ENCODE peak calls at places on chromosomes 13 and 19, in six cellular contexts. One of them, this sample, is unnamed. For H3K36me3, the result is how much of the 10 kb centered on the place peaks cover.

GRCh38 chr19:39996218-39996810 is 546 bp upstream of the ZNF546 start:
- DNase-seq in neuronal stem cell: no peak
- DNase-seq in fibroblast of lung: peak
- DNase-seq in GM23338: no peak
- DNase-seq in left ventricle myocardium inferior: no peak
- DNase-seq in ovary: no peak
- DNase-seq in this sample: no peak

GRCh38 chr19:49847731-49848696 is 2.9 kb upstream of the PTOV1 start:
- DNase-seq in ovary: no peak
- DNase-seq in fibroblast of lung: peak
- DNase-seq in neuronal stem cell: no peak
- DNase-seq in left ventricle myocardium inferior: no peak
- DNase-seq in GM23338: no peak
- DNase-seq in this sample: no peak

GRCh38 chr19:19566306-19566705 is 28.2 kb downstream of the CILP2 start:
- DNase-seq in left ventricle myocardium inferior: no peak
- DNase-seq in neuronal stem cell: no peak
- DNase-seq in GM23338: no peak
- DNase-seq in fibroblast of lung: peak
- DNase-seq in ovary: no peak
- DNase-seq in this sample: no peak

GRCh38 chr13:66359393-66359792 is 870.7 kb downstream of the PCDH9 start:
- DNase-seq in ovary: no peak
- DNase-seq in left ventricle myocardium inferior: no peak
- DNase-seq in fibroblast of lung: no peak
- DNase-seq in GM23338: no peak
- DNase-seq in neuronal stem cell: no peak
- DNase-seq in this sample: no peak

GRCh38 chr19:29480507-29480906 is 45.3 kb upstream of the VSTM2B start:
- DNase-seq in neuronal stem cell: no peak
- DNase-seq in fibroblast of lung: no peak
- DNase-seq in GM23338: no peak
- DNase-seq in left ventricle myocardium inferior: no peak
- DNase-seq in ovary: no peak
- DNase-seq in this sample: no peak

GRCh38 chr19:38685666-38686529 is 38.4 kb downstream of the ACTN4 start:
- DNase-seq in left ventricle myocardium inferior: no peak
- DNase-seq in ovary: no peak
- DNase-seq in neuronal stem cell: no peak
- DNase-seq in GM23338: peak
- DNase-seq in fibroblast of lung: peak
- DNase-seq in this sample: no peak

GRCh38 chr13:37481005-37481857 is 117.3 kb downstream of the POSTN start:
- DNase-seq in neuronal stem cell: no peak
- DNase-seq in fibroblast of lung: peak
- DNase-seq in GM23338: no peak
- DNase-seq in left ventricle myocardium inferior: no peak
- DNase-seq in ovary: no peak
- DNase-seq in this sample: no peak

GRCh38 chr13:107824636-107825035 is 390.7 kb downstream of the LIG4 start:
- DNase-seq in left ventricle myocardium inferior: no peak
- DNase-seq in fibroblast of lung: no peak
- DNase-seq in neuronal stem cell: no peak
- DNase-seq in ovary: no peak
- DNase-seq in GM23338: no peak
- DNase-seq in this sample: no peak

GRCh38 chr19:41064974-41065569 is 23.2 kb upstream of the CYP2A13 start:
- DNase-seq in ovary: no peak
- DNase-seq in neuronal stem cell: no peak
- DNase-seq in left ventricle myocardium inferior: no peak
- DNase-seq in fibroblast of lung: peak
- DNase-seq in GM23338: peak
- DNase-seq in this sample: no peak

GRCh38 chr13:40613192-40613818 is 53.1 kb downstream of the FOXO1 start:
- DNase-seq in fibroblast of lung: no peak
- DNase-seq in left ventricle myocardium inferior: no peak
- DNase-seq in GM23338: no peak
- DNase-seq in neuronal stem cell: no peak
- DNase-seq in ovary: no peak
- DNase-seq in this sample: peak

GRCh38 chr13:71515639-71516038 is 351.4 kb downstream of the DACH1 start:
- DNase-seq in neuronal stem cell: no peak
- DNase-seq in GM23338: no peak
- DNase-seq in fibroblast of lung: no peak
- DNase-seq in ovary: no peak
- DNase-seq in left ventricle myocardium inferior: no peak
- DNase-seq in this sample: no peak

GRCh38 chr13:23411220-23411619 is 22.3 kb downstream of the SACS start:
- DNase-seq in left ventricle myocardium inferior: no peak
- DNase-seq in neuronal stem cell: no peak
- DNase-seq in ovary: no peak
- DNase-seq in fibroblast of lung: peak
- DNase-seq in GM23338: no peak
- DNase-seq in this sample: no peak

GRCh38 chr19:39913682-39914333 is 20.6 kb downstream of the FCGBP start:
- DNase-seq in left ventricle myocardium inferior: no peak
- DNase-seq in fibroblast of lung: no peak
- DNase-seq in ovary: no peak
- DNase-seq in neuronal stem cell: no peak
- DNase-seq in GM23338: no peak
- DNase-seq in this sample: no peak

GRCh38 chr13:97477824-97478223 is 43.9 kb downstream of the RAP2A start:
- DNase-seq in neuronal stem cell: no peak
- DNase-seq in ovary: no peak
- DNase-seq in left ventricle myocardium inferior: no peak
- DNase-seq in fibroblast of lung: no peak
- DNase-seq in GM23338: no peak
- DNase-seq in this sample: no peak

GRCh38 chr13:77740097-77740496 is 42.6 kb downstream of the SLAIN1 start:
- DNase-seq in left ventricle myocardium inferior: no peak
- DNase-seq in ovary: no peak
- DNase-seq in neuronal stem cell: no peak
- DNase-seq in GM23338: no peak
- DNase-seq in fibroblast of lung: no peak
- DNase-seq in this sample: no peak

GRCh38 chr19:15456441-15456840 is 6.7 kb upstream of the WIZ start:
- DNase-seq in neuronal stem cell: no peak
- DNase-seq in ovary: peak
- DNase-seq in left ventricle myocardium inferior: no peak
- DNase-seq in fibroblast of lung: no peak
- DNase-seq in GM23338: no peak
- DNase-seq in this sample: no peak

GRCh38 chr13:71359641-71360040 is 507.4 kb downstream of the DACH1 start:
- DNase-seq in ovary: no peak
- DNase-seq in left ventricle myocardium inferior: no peak
- DNase-seq in neuronal stem cell: no peak
- DNase-seq in GM23338: no peak
- DNase-seq in fibroblast of lung: no peak
- DNase-seq in this sample: no peak

GRCh38 chr19:18967358-18968146 is 26.5 kb upstream of the HOMER3 start:
- DNase-seq in left ventricle myocardium inferior: peak
- DNase-seq in ovary: no peak
- DNase-seq in fibroblast of lung: peak
- DNase-seq in GM23338: peak
- DNase-seq in neuronal stem cell: no peak
- DNase-seq in this sample: peak

GRCh38 chr19:56477429-56478338 is 539 bp upstream of the ZNF667 start:
- DNase-seq in GM23338: peak
- DNase-seq in fibroblast of lung: peak
- DNase-seq in left ventricle myocardium inferior: peak
- DNase-seq in ovary: peak
- DNase-seq in neuronal stem cell: peak
- DNase-seq in this sample: peak

GRCh38 chr19:11767633-11768133 is 883 bp downstream of the ZNF441 start:
- DNase-seq in fibroblast of lung: peak
- DNase-seq in neuronal stem cell: no peak
- DNase-seq in ovary: peak
- DNase-seq in GM23338: peak
- DNase-seq in left ventricle myocardium inferior: peak
- DNase-seq in this sample: peak

GRCh38 chr19:36196249-36196648 is 18.2 kb downstream of the ZNF565 start:
- DNase-seq in ovary: no peak
- DNase-seq in GM23338: no peak
- DNase-seq in fibroblast of lung: peak
- DNase-seq in neuronal stem cell: no peak
- DNase-seq in left ventricle myocardium inferior: no peak
- DNase-seq in this sample: no peak

GRCh38 chr19:14116525-14116917 is 1.0 kb downstream of the PRKACA start:
- DNase-seq in GM23338: no peak
- DNase-seq in left ventricle myocardium inferior: no peak
- DNase-seq in ovary: no peak
- DNase-seq in fibroblast of lung: no peak
- DNase-seq in neuronal stem cell: no peak
- DNase-seq in this sample: no peak
- H3K4me3 ChIP-seq in GM23338: peak
- H3K4me3 ChIP-seq in left ventricle myocardium inferior: peak
- H3K4me3 ChIP-seq in ovary: peak
- H3K4me3 ChIP-seq in fibroblast of lung: peak
- H3K4me3 ChIP-seq in neuronal stem cell: peak
- H3K4me3 ChIP-seq in this sample: peak

DNA sequence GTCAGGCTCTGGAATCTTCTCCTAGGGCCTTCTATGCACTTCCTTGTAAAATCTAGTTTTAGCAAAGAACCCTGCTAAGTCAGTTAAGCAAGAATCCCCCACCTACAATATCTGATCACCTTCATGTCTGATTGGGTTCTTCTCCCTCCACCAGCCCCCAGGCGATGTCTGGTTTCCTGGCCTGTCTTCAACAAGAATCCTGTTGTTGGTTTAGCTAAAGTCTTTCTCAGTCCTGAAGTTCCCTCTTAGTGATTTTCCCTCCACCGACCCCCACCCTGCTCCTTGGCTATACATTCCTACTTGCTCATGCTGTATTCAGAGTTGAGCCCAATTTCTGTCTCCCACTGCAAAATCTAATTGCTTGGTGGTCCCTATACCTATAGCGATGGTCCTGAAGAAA is 35.2 kb upstream of the SLC46A3 start:
- DNase-seq in fibroblast of lung: no peak
- DNase-seq in GM23338: no peak
- DNase-seq in ovary: no peak
- DNase-seq in neuronal stem cell: no peak
- DNase-seq in left ventricle myocardium inferior: no peak
- DNase-seq in this sample: no peak
- H3K27ac ChIP-seq in fibroblast of lung: peak
- H3K27ac ChIP-seq in GM23338: peak
- H3K27ac ChIP-seq in ovary: no peak
- H3K27ac ChIP-seq in neuronal stem cell: no peak
- H3K27ac ChIP-seq in left ventricle myocardium inferior: peak
- H3K27ac ChIP-seq in this sample: peak

DNA sequence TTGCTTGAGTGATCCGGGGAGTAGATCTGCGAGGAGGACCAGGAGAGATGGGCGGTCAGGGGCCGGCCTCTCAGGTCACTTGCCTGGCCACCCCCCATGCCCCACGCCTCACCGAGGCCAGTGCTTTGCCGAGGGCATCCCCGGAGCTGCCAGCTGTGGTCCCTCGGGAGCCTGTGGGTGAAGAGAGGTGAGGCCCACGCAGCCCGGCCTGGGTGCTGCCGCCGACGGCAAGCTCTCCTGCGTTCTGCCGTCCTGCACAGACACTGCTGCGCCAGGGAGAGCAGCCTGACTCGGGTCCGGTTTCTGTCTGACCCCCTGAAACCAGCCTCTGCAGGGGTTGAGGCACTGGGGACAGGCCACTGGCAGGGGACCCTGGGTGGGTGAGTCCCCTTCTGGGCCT is 15.8 kb upstream of the UQCR11 start:
- DNase-seq in fibroblast of lung: no peak
- DNase-seq in neuronal stem cell: no peak
- DNase-seq in left ventricle myocardium inferior: no peak
- DNase-seq in ovary: no peak
- DNase-seq in GM23338: no peak
- DNase-seq in this sample: peak
- H3K36me3 ChIP-seq in fibroblast of lung: under half
- H3K36me3 ChIP-seq in neuronal stem cell: half or more
- H3K36me3 ChIP-seq in left ventricle myocardium inferior: under half
- H3K36me3 ChIP-seq in ovary: under half
- H3K36me3 ChIP-seq in GM23338: under half
- H3K36me3 ChIP-seq in this sample: under half

GRCh38 chr19:42532881-42533280 is 4.6 kb upstream of the CEACAM1 start:
- DNase-seq in ovary: no peak
- DNase-seq in left ventricle myocardium inferior: no peak
- DNase-seq in neuronal stem cell: no peak
- DNase-seq in GM23338: no peak
- DNase-seq in fibroblast of lung: no peak
- DNase-seq in this sample: no peak
- H3K4me3 ChIP-seq in ovary: no peak
- H3K4me3 ChIP-seq in left ventricle myocardium inferior: no peak
- H3K4me3 ChIP-seq in neuronal stem cell: no peak
- H3K4me3 ChIP-seq in GM23338: no peak
- H3K4me3 ChIP-seq in fibroblast of lung: no peak
- H3K4me3 ChIP-seq in this sample: no peak

DNA sequence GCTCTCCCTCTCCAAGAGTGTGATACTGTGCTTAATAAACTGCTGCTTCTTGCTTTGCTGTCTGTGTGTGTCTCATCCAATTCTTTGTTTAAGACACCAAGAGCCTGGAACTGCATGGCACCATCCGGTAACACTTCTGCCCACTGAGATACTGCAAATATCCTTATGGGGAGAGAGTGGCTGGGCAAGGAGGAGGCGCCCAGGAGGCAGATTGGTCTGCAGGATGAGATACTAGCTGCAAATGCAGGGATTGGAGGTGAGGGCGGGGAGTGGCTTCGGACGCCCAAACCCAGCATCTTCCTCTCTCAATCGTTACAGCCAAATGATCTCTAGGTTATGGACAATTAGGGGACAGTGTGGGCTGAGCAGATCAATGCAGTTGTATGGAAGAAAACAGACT is 1.7 kb upstream of the SIGLEC7 start:
- DNase-seq in ovary: no peak
- DNase-seq in left ventricle myocardium inferior: no peak
- DNase-seq in neuronal stem cell: no peak
- DNase-seq in GM23338: peak
- DNase-seq in fibroblast of lung: no peak
- DNase-seq in this sample: no peak
- H3K27ac ChIP-seq in ovary: no peak
- H3K27ac ChIP-seq in left ventricle myocardium inferior: no peak
- H3K27ac ChIP-seq in neuronal stem cell: no peak
- H3K27ac ChIP-seq in GM23338: no peak
- H3K27ac ChIP-seq in fibroblast of lung: no peak
- H3K27ac ChIP-seq in this sample: no peak

DNA sequence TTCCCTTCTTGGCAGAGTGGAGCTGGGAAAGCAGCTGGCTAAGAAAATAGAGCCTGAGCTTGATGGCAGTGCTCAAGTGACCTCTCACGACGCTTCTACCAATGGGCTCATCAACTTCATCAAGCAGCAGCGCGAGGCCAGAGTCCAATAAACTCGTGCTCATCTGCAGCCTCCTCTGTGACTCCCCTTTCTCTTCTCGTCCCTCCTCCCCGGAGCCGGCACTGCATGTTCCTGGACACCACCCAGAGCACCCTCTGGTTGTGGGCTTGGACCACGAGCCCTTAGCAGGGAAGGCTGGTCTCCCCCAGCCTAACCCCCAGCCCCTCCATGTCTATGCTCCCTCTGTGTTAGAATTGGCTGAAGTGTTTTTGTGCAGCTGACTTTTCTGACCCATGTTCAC is 4.3 kb upstream of the PDCD2L start:
- DNase-seq in GM23338: no peak
- DNase-seq in ovary: no peak
- DNase-seq in left ventricle myocardium inferior: no peak
- DNase-seq in fibroblast of lung: no peak
- DNase-seq in neuronal stem cell: no peak
- DNase-seq in this sample: no peak
- H3K36me3 ChIP-seq in GM23338: under half
- H3K36me3 ChIP-seq in ovary: under half
- H3K36me3 ChIP-seq in left ventricle myocardium inferior: half or more
- H3K36me3 ChIP-seq in fibroblast of lung: under half
- H3K36me3 ChIP-seq in neuronal stem cell: under half
- H3K36me3 ChIP-seq in this sample: under half

This sample was measured in sigmoid colon.